ENCODE peak calls at places on chromosomes 4 and X, in six cellular contexts. One of them, this sample, is unnamed.

GRCh38 chr4:40178672-40179071 is 18.2 kb upstream of the RHOH start:
- DNase-seq in iris pigment epithelial cell: no peak
- DNase-seq in hepatocyte: no peak
- DNase-seq in pons: no peak
- DNase-seq in mesothelial cell of epicardium: no peak
- DNase-seq in NCI-H1417 treated with DMSO at 0.1 percent for 48 hours: no peak
- DNase-seq in this sample: no peak

GRCh38 chr4:179738822-179739221 is 2296.6 kb upstream of the AGA start:
- DNase-seq in pons: no peak
- DNase-seq in mesothelial cell of epicardium: no peak
- DNase-seq in iris pigment epithelial cell: no peak
- DNase-seq in NCI-H1417 treated with DMSO at 0.1 percent for 48 hours: no peak
- DNase-seq in hepatocyte: no peak
- DNase-seq in this sample: no peak

GRCh38 chr4:98481167-98481566 is 177.2 kb downstream of the TSPAN5 start:
- DNase-seq in NCI-H1417 treated with DMSO at 0.1 percent for 48 hours: no peak
- DNase-seq in mesothelial cell of epicardium: no peak
- DNase-seq in pons: peak; percentile 77
- DNase-seq in iris pigment epithelial cell: no peak
- DNase-seq in hepatocyte: no peak
- DNase-seq in this sample: no peak

GRCh38 chr4:972651-973424 is 531 bp downstream of the DGKQ start:
- DNase-seq in iris pigment epithelial cell: peak; percentile 15
- DNase-seq in pons: no peak
- DNase-seq in hepatocyte: peak; percentile 57
- DNase-seq in mesothelial cell of epicardium: no peak
- DNase-seq in NCI-H1417 treated with DMSO at 0.1 percent for 48 hours: no peak
- DNase-seq in this sample: no peak

GRCh38 chrX:35244796-35245508 is 302.4 kb downstream of the FAM47B start:
- DNase-seq in pons: no peak
- DNase-seq in mesothelial cell of epicardium: no peak
- DNase-seq in hepatocyte: no peak
- DNase-seq in iris pigment epithelial cell: no peak
- DNase-seq in NCI-H1417 treated with DMSO at 0.1 percent for 48 hours: no peak
- DNase-seq in this sample: no peak

GRCh38 chr4:2406406-2406805 is 12.0 kb downstream of the ZFYVE28 start:
- DNase-seq in iris pigment epithelial cell: no peak
- DNase-seq in hepatocyte: no peak
- DNase-seq in NCI-H1417 treated with DMSO at 0.1 percent for 48 hours: no peak
- DNase-seq in pons: no peak
- DNase-seq in mesothelial cell of epicardium: no peak
- DNase-seq in this sample: no peak

GRCh38 chr4:20338841-20339240 is 87.1 kb downstream of the SLIT2 start:
- DNase-seq in iris pigment epithelial cell: peak; percentile 52
- DNase-seq in hepatocyte: no peak
- DNase-seq in NCI-H1417 treated with DMSO at 0.1 percent for 48 hours: no peak
- DNase-seq in mesothelial cell of epicardium: no peak
- DNase-seq in pons: no peak
- DNase-seq in this sample: no peak

GRCh38 chr4:48071171-48071570 is 54.6 kb downstream of the NIPAL1 start:
- DNase-seq in NCI-H1417 treated with DMSO at 0.1 percent for 48 hours: no peak
- DNase-seq in hepatocyte: peak; percentile 21
- DNase-seq in pons: no peak
- DNase-seq in iris pigment epithelial cell: peak; percentile 7
- DNase-seq in mesothelial cell of epicardium: no peak
- DNase-seq in this sample: no peak

GRCh38 chr4:80184053-80184790 is 13.1 kb upstream of the PRDM8 start:
- DNase-seq in iris pigment epithelial cell: peak; percentile 74
- DNase-seq in mesothelial cell of epicardium: peak; percentile 87
- DNase-seq in hepatocyte: peak; percentile 87
- DNase-seq in NCI-H1417 treated with DMSO at 0.1 percent for 48 hours: no peak
- DNase-seq in pons: peak; percentile 70
- DNase-seq in this sample: no peak